ENCODE peak calls at places on chromosomes 6 and 20, in six cellular contexts. V, I, L, A, T and D are unnamed samples.
A peak's percentile ranks its signal among the peaks of the same experiment; 100 is the strongest.

GRCh38 chr6:80523531-80523970 is 417.1 kb downstream of the BCKDHB start:
- DNase-seq in V (no peak), I (no peak), L (peak; percentile 64), A (no peak), T (no peak), D (no peak)

GRCh38 chr6:99779631-99780555 is 173.3 kb downstream of the PRDM13 start:
- DNase-seq in V (no peak), I (no peak), L (no peak), A (no peak), T (no peak), D (no peak)

GRCh38 chr6:30135757-30136156 is at the start of gene TRIM40:
- DNase-seq in V (peak; percentile 55), I (no peak), L (no peak), A (no peak), T (no peak), D (no peak)

GRCh38 chr6:15464211-15464725 is 198.6 kb downstream of the DTNBP1 start:
- DNase-seq in V (peak; percentile 28), I (peak; percentile 63), L (peak; percentile 25), A (peak; percentile 24), T (no peak), D (peak; percentile 71)

GRCh38 chr6:46090115-46091079 is 39.4 kb upstream of the ENPP4 start:
- DNase-seq in V (peak; percentile 50), I (peak; percentile 67), L (no peak), A (peak; percentile 41), T (peak; percentile 44), D (peak; percentile 69)

GRCh38 chr6:118800394-118801071 is 93.4 kb upstream of the ASF1A start:
- DNase-seq in V (peak; percentile 82), I (peak; percentile 81), L (peak; percentile 36), A (peak; percentile 57), T (peak; percentile 78), D (peak; percentile 80)

GRCh38 chr6:63460971-63461370 is 111.3 kb upstream of the LOC128125822 start:
- DNase-seq in V (no peak), I (no peak), L (no peak), A (no peak), T (no peak), D (no peak)

GRCh38 chr6:15336905-15337583 is 91.2 kb downstream of the JARID2 start:
- DNase-seq in V (no peak), I (no peak), L (no peak), A (no peak), T (peak; percentile 66), D (no peak)

GRCh38 chr20:11776687-11777086 is 141.0 kb upstream of the BTBD3 start:
- DNase-seq in V (no peak), I (no peak), L (no peak), A (no peak), T (no peak), D (no peak)

GRCh38 chr6:122747573-122747972 is 31.9 kb upstream of the FABP7 start:
- DNase-seq in V (no peak), I (no peak), L (no peak), A (no peak), T (no peak), D (no peak)

GRCh38 chr20:10213526-10213925 is 5.1 kb upstream of the SNAP25 start:
- DNase-seq in V (no peak), I (no peak), L (no peak), A (no peak), T (no peak), D (no peak)
- TF ChIP-seq JUND in V (no peak), I (no peak), L (no peak), A (no peak), T (no peak), D (no peak)

GRCh38 chr20:18715564-18715963 is 98.0 kb upstream of the SCP2D1 start:
- DNase-seq in V (no peak), I (no peak), L (no peak), A (no peak), T (no peak), D (no peak)

GRCh38 chr20:18717062-18717461 is 96.5 kb upstream of the SCP2D1 start:
- DNase-seq in V (no peak), I (no peak), L (no peak), A (no peak), T (no peak), D (no peak)

GRCh38 chr20:18718129-18718528 is 95.5 kb upstream of the SCP2D1 start:
- DNase-seq in V (no peak), I (no peak), L (no peak), A (no peak), T (no peak), D (no peak)

GRCh38 chr20:18712116-18712515 is 101.5 kb upstream of the SCP2D1 start:
- DNase-seq in V (no peak), I (no peak), L (no peak), A (no peak), T (no peak), D (no peak)

DNA sequence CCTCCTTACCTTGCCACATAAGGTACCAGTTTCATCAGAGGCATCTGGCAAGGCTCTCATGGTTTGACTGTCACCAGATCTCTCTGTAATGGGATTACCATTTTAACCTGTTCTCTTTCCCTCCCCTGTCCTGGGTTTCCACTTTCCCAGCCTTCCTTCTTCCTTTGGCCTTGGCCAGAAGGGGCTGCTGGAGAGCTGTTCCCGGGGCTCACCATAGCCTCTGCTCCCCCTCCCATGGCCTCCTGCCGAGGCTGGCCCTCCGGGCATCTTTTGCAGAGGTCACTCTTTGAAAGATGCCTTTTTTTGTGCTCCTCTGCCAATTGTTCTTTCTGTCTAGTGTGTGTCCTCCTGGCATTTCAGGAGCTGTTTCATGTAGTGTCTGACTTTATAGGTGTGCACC is 100.7 kb upstream of the SCP2D1 start:
- DNase-seq in V (no peak), I (no peak), L (no peak), A (no peak), T (peak; percentile 22), D (no peak)
- TF ChIP-seq JUND in V (no peak), I (no peak), L (no peak), A (no peak), T (no peak), D (no peak)

GRCh38 chr20:17749979-17750721 is 50.4 kb downstream of the BANF2 start:
- DNase-seq in V (peak; percentile 52), I (no peak), L (no peak), A (no peak), T (no peak), D (no peak)

GRCh38 chr20:17750722-17751045 is 50.9 kb downstream of the BANF2 start:
- DNase-seq in V (no peak), I (no peak), L (no peak), A (no peak), T (no peak), D (no peak)

GRCh38 chr20:17748279-17748678 is 48.5 kb downstream of the BANF2 start:
- DNase-seq in V (peak; percentile 66), I (no peak), L (no peak), A (no peak), T (no peak), D (no peak)

GRCh38 chr20:17749628-17749978 is 49.8 kb downstream of the BANF2 start:
- DNase-seq in V (no peak), I (no peak), L (no peak), A (no peak), T (no peak), D (no peak)

DNA sequence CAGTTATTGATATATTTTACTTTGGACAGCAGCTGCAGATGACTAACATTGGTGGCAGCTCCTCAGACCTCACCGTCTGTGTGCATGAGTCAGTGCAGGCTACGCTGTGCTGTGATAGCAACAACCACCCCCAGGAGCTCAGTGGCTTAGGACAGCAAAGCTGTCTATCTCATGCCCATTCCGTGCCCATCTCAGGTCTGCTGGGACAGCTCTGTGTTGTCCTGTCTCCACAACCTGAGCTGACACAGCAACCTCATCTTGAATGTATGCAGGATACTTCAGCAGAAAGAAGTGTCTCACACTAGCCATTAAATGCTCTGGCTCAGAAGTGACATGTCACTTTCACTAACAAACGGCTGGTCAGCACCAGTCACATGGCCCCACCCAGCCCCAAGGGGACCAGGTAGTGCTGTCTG is 47.7 kb downstream of the BANF2 start:
- DNase-seq in V (peak; percentile 34), I (no peak), L (no peak), A (peak; percentile 29), T (no peak), D (no peak)
- TF ChIP-seq JUND in V (no peak), I (no peak), L (no peak), A (peak; percentile 36), T (no peak), D (no peak)

GRCh38 chr6:33173228-33174180 is 18.8 kb downstream of the COL11A2 start:
- DNase-seq in V (no peak), I (no peak), L (no peak), A (no peak), T (no peak), D (no peak)
- TF ChIP-seq JUND in V (no peak), I (no peak), L (no peak), A (no peak), T (no peak), D (no peak)

DNA sequence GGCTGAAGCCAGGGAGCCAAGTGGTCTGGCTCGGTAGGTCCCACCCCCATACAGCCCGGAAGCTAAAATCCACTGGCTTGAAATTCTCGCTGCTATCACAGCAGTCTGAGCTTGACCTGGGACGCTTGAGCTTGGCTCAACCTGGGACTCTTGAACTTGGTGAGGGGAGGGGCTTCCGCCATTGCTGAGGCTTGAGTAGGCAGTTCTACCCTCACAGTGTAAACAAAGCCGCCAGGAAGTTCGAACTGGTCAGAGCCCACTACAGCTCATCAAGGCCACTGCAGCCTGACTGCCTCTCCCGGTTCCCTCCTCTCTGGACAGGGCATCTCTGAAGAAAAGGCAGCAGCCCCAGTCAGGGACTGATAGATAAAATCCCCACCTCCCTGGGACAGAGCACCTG is 1337.7 kb downstream of the HACE1 start:
- DNase-seq in V (peak; percentile 51), I (no peak), L (no peak), A (no peak), T (no peak), D (no peak)
- TF ChIP-seq JUND in V (no peak), I (no peak), L (no peak), A (no peak), T (no peak), D (no peak)